ENCODE peak calls at places on chromosome 22, in five cellular contexts. W is NCI-H1694, M is tibial artery, N is SHP77, J is Peyer's patch. B is an unnamed sample.

GRCh38 chr22:17131686-17132085 is 10.5 kb upstream of the TMEM121B start:
- DNase-seq in W (peak; percentile 9), M (no peak), N (peak; percentile 12), J (peak; percentile 9), B (no peak)

GRCh38 chr22:47102648-47103047 is 340.2 kb downstream of the TBC1D22A start:
- DNase-seq in W (no peak), M (no peak), N (no peak), J (no peak), B (no peak)

GRCh38 chr22:35085621-35086020 is 19.7 kb downstream of the ISX start:
- DNase-seq in W (no peak), M (no peak), N (no peak), J (no peak), B (no peak)

GRCh38 chr22:42001127-42001526 is 2.5 kb downstream of the WBP2NL start:
- DNase-seq in W (no peak), M (no peak), N (no peak), J (no peak), B (no peak)

GRCh38 chr22:28029201-28029948 is 110.3 kb upstream of the PITPNB start:
- DNase-seq in W (peak; percentile 72), M (peak; percentile 38), N (peak; percentile 91), J (peak; percentile 53), B (peak; percentile 41)

GRCh38 chr22:49350441-49351121 is 477.1 kb downstream of the BRD1 start:
- DNase-seq in W (no peak), M (no peak), N (peak; percentile 65), J (no peak), B (peak; percentile 13)

GRCh38 chr22:21738966-21739365 is 3.4 kb upstream of the YPEL1 start:
- DNase-seq in W (no peak), M (no peak), N (no peak), J (no peak), B (no peak)

GRCh38 chr22:32142600-32142999 is 16.5 kb downstream of the C22orf42 start:
- DNase-seq in W (no peak), M (no peak), N (no peak), J (no peak), B (no peak)

GRCh38 chr22:46023558-46023981 is 46.6 kb upstream of the WNT7B start:
- DNase-seq in W (no peak), M (no peak), N (no peak), J (peak; percentile 22), B (no peak)

GRCh38 chr22:37492428-37493344 is 6.5 kb upstream of the MFNG start:
- DNase-seq in W (peak; percentile 46), M (no peak), N (no peak), J (no peak), B (no peak)

GRCh38 chr22:43482310-43482625 is 70.5 kb downstream of the MPPED1 start:
- DNase-seq in W (no peak), M (no peak), N (no peak), J (no peak), B (no peak)

GRCh38 chr22:23151827-23152226 is 6.5 kb downstream of the RAB36 start:
- DNase-seq in W (no peak), M (no peak), N (no peak), J (no peak), B (no peak)

GRCh38 chr22:49101225-49101624 is 726.4 kb downstream of the BRD1 start:
- DNase-seq in W (no peak), M (no peak), N (no peak), J (peak; percentile 15), B (no peak)

GRCh38 chr22:43128116-43128515 is 15.1 kb downstream of the MCAT start:
- DNase-seq in W (no peak), M (no peak), N (no peak), J (no peak), B (no peak)